ENCODE peak calls at places on chromosomes 7 and 10, in eight cellular contexts. L is Peyer's patch, U is body of pancreas, S is tibial nerve, J is stomach, I is HepG2, E is esophagus muscularis mucosa, O is sigmoid colon. K is an unnamed sample.
A peak's percentile ranks its signal among the peaks of the same experiment; 100 is the strongest.

GRCh38 chr10:93921338-93921737 is 27.6 kb downstream of the SLC35G1 start:
- DNase-seq in I (no peak), U (no peak), S (no peak), L (peak; percentile 21), J (no peak), E (no peak), O (no peak), K (peak; percentile 61)

GRCh38 chr10:14781763-14782162 is 7.1 kb upstream of the FAM107B start:
- DNase-seq in U (no peak), L (no peak), J (no peak), I (no peak), O (no peak), E (peak; percentile 89), S (no peak), K (no peak)

GRCh38 chr7:4561775-4562174 is 120.3 kb upstream of the FOXK1 start:
- DNase-seq in J (no peak), O (no peak), S (no peak), U (no peak), L (no peak), I (no peak), E (no peak), K (no peak)

GRCh38 chr7:151428393-151429231 is 11.3 kb downstream of the CRYGN start:
- DNase-seq in E (no peak), U (no peak), O (peak; percentile 76), J (no peak), L (no peak), S (no peak), I (peak; percentile 27), K (no peak)

GRCh38 chr7:157711353-157711888 is 374.6 kb downstream of the DNAJB6 start:
- DNase-seq in I (no peak), O (no peak), U (no peak), L (no peak), J (no peak), S (no peak), E (no peak), K (no peak)

GRCh38 chr10:28254290-28254985 is 48.4 kb downstream of the MPP7 start:
- DNase-seq in S (no peak), O (peak; percentile 72), U (peak; percentile 40), E (no peak), L (no peak), J (no peak), I (no peak), K (no peak)

GRCh38 chr7:123749537-123749857 is 694 bp upstream of the WASL start:
- DNase-seq in S (no peak), U (no peak), O (no peak), E (no peak), L (peak; percentile 39), J (no peak), I (peak; percentile 68), K (peak; percentile 84)

GRCh38 chr7:148031019-148031418 is 559.5 kb upstream of the C7orf33 start:
- DNase-seq in U (no peak), S (no peak), J (no peak), L (no peak), I (no peak), E (no peak), O (no peak), K (no peak)

GRCh38 chr7:138295049-138295637 is 164.9 kb upstream of the TRIM24 start:
- DNase-seq in E (no peak), J (no peak), U (no peak), S (no peak), O (no peak), L (no peak), I (no peak), K (no peak)

GRCh38 chr7:68321076-68321639 is 1277.1 kb upstream of the AUTS2 start:
- DNase-seq in I (no peak), S (peak; percentile 22), L (no peak), U (peak; percentile 49), E (no peak), J (peak; percentile 52), O (peak; percentile 68), K (no peak)

DNA sequence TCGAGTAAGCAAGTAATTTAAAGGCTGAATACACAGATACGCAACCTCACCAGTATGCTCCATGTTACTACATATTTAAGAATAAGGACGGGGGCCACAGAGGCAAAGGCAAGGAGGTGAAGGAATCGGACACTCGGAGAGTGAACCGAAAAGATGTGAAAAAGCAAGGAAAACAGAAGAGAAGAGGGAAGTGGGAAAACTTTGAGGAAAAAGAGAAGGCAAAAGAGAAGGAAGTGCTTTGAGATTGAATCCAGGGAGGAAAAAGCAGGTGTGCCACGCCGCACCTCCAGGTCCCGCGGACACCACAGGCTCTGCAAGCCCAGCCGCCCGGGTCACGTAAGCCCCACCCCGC is 367 bp upstream of the AVL9 start:
- DNase-seq in I (no peak), J (no peak), S (no peak), U (no peak), L (no peak), O (no peak), E (no peak), K (no peak)
- TF ChIP-seq POLR2A in I (peak; percentile 95), J (no peak), S (no peak), U (peak; percentile 42), L (no peak), O (peak; percentile 7), E (no peak), K (peak; percentile 55)

GRCh38 chr10:68332259-68333057 is at the start of gene PBLD:
- DNase-seq in U (peak; percentile 75), J (peak; percentile 73), I (peak; percentile 71), O (peak; percentile 86), E (peak; percentile 92), S (peak; percentile 38), L (peak; percentile 58), K (peak; percentile 88)
- TF ChIP-seq POLR2A in U (peak; percentile 69), J (no peak), I (peak; percentile 41), O (peak; percentile 83), E (no peak), S (peak; percentile 37), L (peak; percentile 61), K (no peak)

GRCh38 chr7:12747687-12748306 is 60.4 kb downstream of the ARL4A start:
- DNase-seq in J (no peak), S (no peak), O (no peak), U (no peak), I (no peak), L (no peak), E (no peak), K (no peak)
- TF ChIP-seq POLR2A in J (no peak), S (no peak), O (no peak), U (no peak), I (no peak), L (no peak), E (no peak), K (no peak)

DNA sequence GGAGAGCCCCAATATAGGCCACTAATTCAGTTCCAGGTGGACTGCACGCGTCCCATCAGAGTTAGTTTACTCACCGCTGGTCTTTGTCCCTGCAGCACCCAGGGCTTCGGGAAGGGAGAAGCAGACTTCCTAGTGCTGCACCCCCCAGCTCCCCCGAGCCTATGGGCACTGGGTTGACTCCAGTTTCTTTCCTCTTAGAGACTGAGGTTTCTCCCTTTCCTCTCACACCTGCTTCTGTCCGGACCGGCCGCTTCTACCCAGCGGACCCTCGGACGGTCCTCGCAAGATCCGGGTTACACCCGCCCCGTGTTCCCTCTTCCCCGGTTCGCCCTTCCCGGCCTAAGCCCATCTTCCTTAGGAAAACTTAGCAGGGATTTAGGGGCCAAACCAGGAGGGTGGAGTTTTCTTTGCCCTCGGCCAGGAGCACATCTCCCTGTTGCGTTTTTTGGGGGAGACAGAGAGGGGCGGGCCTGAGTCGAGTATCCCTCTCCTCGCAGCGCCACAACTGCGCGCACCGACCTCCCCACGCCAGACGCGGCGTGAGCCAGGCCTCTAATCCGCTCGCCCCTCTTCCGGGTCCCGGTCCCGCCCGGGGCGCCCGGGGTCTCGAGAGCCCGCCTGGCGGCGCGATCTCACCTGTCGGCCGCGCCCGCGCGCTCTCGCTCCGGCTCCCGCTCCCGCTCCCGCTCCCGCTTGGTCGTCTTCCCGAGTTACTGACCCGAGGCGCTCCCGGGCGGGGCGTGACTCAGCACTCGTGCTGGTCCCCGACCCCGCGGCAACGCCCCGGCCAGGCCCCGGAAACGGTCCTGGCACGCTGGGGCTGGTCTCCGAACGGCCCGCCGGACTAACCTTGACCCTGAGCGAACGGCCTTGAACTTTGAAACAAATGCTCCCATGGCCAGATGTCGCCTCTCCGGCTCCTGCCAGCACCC is at the start of gene AIFM2:
- DNase-seq in J (peak; percentile 89), O (peak; percentile 93), E (no peak), I (peak; percentile 80), L (peak; percentile 35), S (peak; percentile 56), U (peak; percentile 84), K (peak; percentile 83)
- TF ChIP-seq POLR2A in J (no peak), O (peak; percentile 10), E (peak; percentile 47), I (peak; percentile 53), L (peak; percentile 82), S (no peak), U (peak; percentile 20), K (no peak)

GRCh38 chr10:119505131-119505551 is 37.4 kb downstream of the RGS10 start:
- DNase-seq in L (no peak), O (peak; percentile 87), I (no peak), J (no peak), E (no peak), S (no peak), U (no peak), K (no peak)

GRCh38 chr10:119507115-119507514 is 35.4 kb downstream of the RGS10 start:
- DNase-seq in L (no peak), O (no peak), E (no peak), S (no peak), J (no peak), I (no peak), U (no peak), K (no peak)

GRCh38 chr10:119505588-119506315 is 36.8 kb downstream of the RGS10 start:
- DNase-seq in I (no peak), S (no peak), U (no peak), E (no peak), J (no peak), O (no peak), L (no peak), K (no peak)

GRCh38 chr10:119511828-119512515 is 30.5 kb downstream of the RGS10 start:
- DNase-seq in S (no peak), I (no peak), U (no peak), O (no peak), E (no peak), J (no peak), L (no peak), K (no peak)

GRCh38 chr10:119509909-119510451 is 32.5 kb downstream of the RGS10 start:
- DNase-seq in L (no peak), U (peak; percentile 56), O (peak; percentile 92), I (no peak), S (no peak), E (no peak), J (peak; percentile 73), K (no peak)
- TF ChIP-seq POLR2A in L (no peak), U (no peak), O (no peak), I (no peak), S (no peak), E (no peak), J (no peak), K (no peak)

GRCh38 chr7:150373049-150373801 is 4.6 kb downstream of the REPIN1 start:
- DNase-seq in E (no peak), I (no peak), O (peak; percentile 60), S (no peak), L (no peak), U (peak; percentile 77), J (peak; percentile 52), K (no peak)
- TF ChIP-seq POLR2A in E (no peak), I (no peak), O (no peak), S (no peak), L (no peak), U (no peak), J (no peak), K (no peak)